ENCODE peak calls at places on chromosomes 13 and 19, in seven cellular contexts. L is lower leg skin, A is amniotic stem cell, J is GM04504, K is NCI-H1417, R is AG09309, M is iris pigment epithelial cell. U is an unnamed sample.

GRCh38 chr19:15296353-15296752 is 36.0 kb downstream of the BRD4 start:
- DNase-seq in L (no peak), A (no peak), J (no peak), K (no peak), R (no peak), M (no peak), U (no peak)

GRCh38 chr13:108917581-108917980 is 288.2 kb downstream of the MYO16 start:
- DNase-seq in L (no peak), A (no peak), J (peak), K (peak), R (peak), M (peak), U (no peak)

GRCh38 chr13:30730526-30730925 is 4.8 kb upstream of the ALOX5AP start:
- DNase-seq in L (no peak), A (no peak), J (no peak), K (peak), R (no peak), M (no peak), U (no peak)

GRCh38 chr19:10812902-10813404 is 23.1 kb downstream of the TMED1 start:
- DNase-seq in L (peak), A (peak), J (peak), K (no peak), R (peak), M (peak), U (no peak)

GRCh38 chr13:35769812-35770211 is 293.3 kb upstream of the MAB21L1 start:
- DNase-seq in L (no peak), A (no peak), J (no peak), K (no peak), R (no peak), M (peak), U (no peak)

GRCh38 chr19:38736413-38737280 is 7.6 kb downstream of the CAPN12 start:
- DNase-seq in L (peak), A (no peak), J (no peak), K (peak), R (no peak), M (no peak), U (no peak)

GRCh38 chr13:74134777-74135305 is 637 bp upstream of the KLF12 start:
- DNase-seq in L (no peak), A (peak), J (no peak), K (peak), R (no peak), M (no peak), U (peak)

GRCh38 chr13:20285530-20285929 is 53.4 kb upstream of the GJB6 start:
- DNase-seq in L (no peak), A (no peak), J (no peak), K (no peak), R (no peak), M (no peak), U (no peak)

GRCh38 chr19:38653028-38653571 is 5.7 kb downstream of the ACTN4 start:
- DNase-seq in L (no peak), A (no peak), J (no peak), K (peak), R (no peak), M (peak), U (no peak)

GRCh38 chr13:100547805-100548204 is 40.8 kb downstream of the GGACT start:
- DNase-seq in L (peak), A (no peak), J (no peak), K (no peak), R (peak), M (no peak), U (no peak)

GRCh38 chr19:58181902-58182576 is 822 bp upstream of the ZNF274 start:
- DNase-seq in L (peak), A (no peak), J (no peak), K (no peak), R (no peak), M (peak), U (no peak)

GRCh38 chr19:6010107-6010506 is 32.2 kb upstream of the RANBP3 start:
- DNase-seq in L (no peak), A (no peak), J (no peak), K (no peak), R (no peak), M (no peak), U (no peak)

GRCh38 chr13:60043262-60043661 is 120.5 kb downstream of the DIAPH3 start:
- DNase-seq in L (no peak), A (no peak), J (peak), K (no peak), R (no peak), M (peak), U (no peak)

GRCh38 chr13:95484052-95484451 is 68.5 kb upstream of the CLDN10 start:
- DNase-seq in L (no peak), A (no peak), J (no peak), K (no peak), R (no peak), M (no peak), U (no peak)

GRCh38 chr13:44218501-44219240 is 155.0 kb upstream of the SERP2 start:
- DNase-seq in L (peak), A (no peak), J (no peak), K (peak), R (no peak), M (no peak), U (no peak)

GRCh38 chr19:3369337-3370213 is 3.2 kb downstream of the NFIC start:
- DNase-seq in L (no peak), A (peak), J (no peak), K (no peak), R (no peak), M (peak), U (peak)

GRCh38 chr19:45177817-45178261 is at the start of gene TRAPPC6A:
- DNase-seq in L (no peak), A (no peak), J (peak), K (no peak), R (peak), M (peak), U (no peak)

GRCh38 chr19:30426864-30427263 is 54.7 kb downstream of the ZNF536 start:
- DNase-seq in L (no peak), A (no peak), J (no peak), K (no peak), R (no peak), M (no peak), U (no peak)

U was measured in hypothalamus.